ENCODE peak calls at places on chromosomes 11 and 22, in seven cellular contexts. W, O, P, V, M, Z and F are unnamed samples. For H3K4me1, the result is how much of the 10 kb centered on the place peaks cover.

GRCh38 chr11:103542851-103543250 is 433.6 kb downstream of the DYNC2H1 start:
- DNase-seq in W (no peak), O (no peak), P (no peak), V (no peak), M (no peak), Z (no peak), F (no peak)

GRCh38 chr22:37317698-37318210 is 35.4 kb downstream of the CYTH4 start:
- DNase-seq in W (no peak), O (no peak), P (no peak), V (no peak), M (no peak), Z (no peak), F (no peak)

GRCh38 chr11:57249384-57250319 is 12.6 kb upstream of the APLNR start:
- DNase-seq in W (peak), O (peak), P (peak), V (peak), M (peak), Z (no peak), F (peak)

GRCh38 chr11:61551630-61552029 is 29.2 kb downstream of the SYT7 start:
- DNase-seq in W (peak), O (no peak), P (no peak), V (peak), M (no peak), Z (no peak), F (peak)

GRCh38 chr11:109894242-109894641 is 198.9 kb upstream of the ZC3H12C start:
- DNase-seq in W (no peak), O (no peak), P (no peak), V (no peak), M (no peak), Z (no peak), F (no peak)

GRCh38 chr11:72782081-72782920 is 11.5 kb downstream of the STARD10 start:
- DNase-seq in W (no peak), O (no peak), P (peak), V (no peak), M (no peak), Z (peak), F (no peak)

GRCh38 chr22:20966883-20967696 is at the start of gene AIFM3:
- DNase-seq in W (no peak), O (no peak), P (no peak), V (no peak), M (no peak), Z (no peak), F (no peak)

GRCh38 chr22:38494498-38494897 is 11.6 kb downstream of the DDX17 start:
- DNase-seq in W (peak), O (no peak), P (no peak), V (peak), M (no peak), Z (no peak), F (no peak)

GRCh38 chr11:6604081-6604626 is 580 bp downstream of the ILK start:
- DNase-seq in W (peak), O (peak), P (peak), V (peak), M (peak), Z (peak), F (no peak)

GRCh38 chr22:31122532-31123291 is at the start of gene INPP5J:
- DNase-seq in W (peak), O (no peak), P (peak), V (peak), M (no peak), Z (peak), F (peak)

GRCh38 chr11:118401880-118402590 is 629 bp downstream of the ATP5MG start:
- DNase-seq in W (peak), O (no peak), P (peak), V (peak), M (no peak), Z (no peak), F (no peak)

GRCh38 chr11:95829580-95830259 is 39.4 kb downstream of the CEP57 start:
- DNase-seq in W (no peak), O (no peak), P (no peak), V (peak), M (no peak), Z (no peak), F (no peak)

GRCh38 chr11:24421766-24422165 is 75.1 kb upstream of the LUZP2 start:
- DNase-seq in W (no peak), O (no peak), P (no peak), V (peak), M (no peak), Z (no peak), F (no peak)

GRCh38 chr11:17478064-17478463 is 1.4 kb upstream of the ABCC8 start:
- DNase-seq in W (no peak), O (no peak), P (no peak), V (no peak), M (no peak), Z (no peak), F (no peak)

GRCh38 chr22:44622147-44622427 is 79.9 kb upstream of the PRR5 start:
- DNase-seq in W (no peak), O (no peak), P (no peak), V (no peak), M (no peak), Z (peak), F (no peak)

GRCh38 chr22:48503876-48504275 is 1323.8 kb downstream of the BRD1 start:
- DNase-seq in W (no peak), O (no peak), P (no peak), V (no peak), M (no peak), Z (no peak), F (peak)

GRCh38 chr11:58772719-58773285 is 41.1 kb upstream of the GLYAT start:
- DNase-seq in W (no peak), O (no peak), P (no peak), V (no peak), M (no peak), Z (no peak), F (no peak)

GRCh38 chr11:112269139-112269538 is 8.5 kb upstream of the PLET1 start:
- DNase-seq in W (no peak), O (no peak), P (no peak), V (no peak), M (no peak), Z (no peak), F (no peak)

GRCh38 chr11:68710445-68710844 is 26.1 kb downstream of the GAL start:
- DNase-seq in W (no peak), O (no peak), P (no peak), V (no peak), M (no peak), Z (no peak), F (no peak)

GRCh38 chr11:81570669-81571068 is 1163.0 kb downstream of the FAM181B start:
- DNase-seq in W (no peak), O (no peak), P (no peak), V (no peak), M (no peak), Z (no peak), F (no peak)

GRCh38 chr11:116086426-116086825 is 582.2 kb upstream of the CADM1 start:
- DNase-seq in W (no peak), O (no peak), P (peak), V (no peak), M (no peak), Z (no peak), F (no peak)

GRCh38 chr11:113114452-113115027 is 153.3 kb downstream of the NCAM1 start:
- DNase-seq in W (peak), O (peak), P (peak), V (peak), M (no peak), Z (peak), F (peak)

GRCh38 chr22:24521791-24522245 is 26.7 kb downstream of the UPB1 start:
- DNase-seq in W (peak), O (no peak), P (peak), V (peak), M (no peak), Z (peak), F (no peak)

GRCh38 chr11:125892994-125893393 is 5.5 kb downstream of the HYLS1 start:
- DNase-seq in W (no peak), O (no peak), P (peak), V (no peak), M (no peak), Z (no peak), F (no peak)

GRCh38 chr22:23305321-23305910 is 125.1 kb downstream of the BCR start:
- DNase-seq in W (peak), O (peak), P (no peak), V (peak), M (no peak), Z (no peak), F (peak)

GRCh38 chr22:43239956-43240355 is 53.0 kb upstream of the TTLL12 start:
- DNase-seq in W (no peak), O (no peak), P (no peak), V (no peak), M (no peak), Z (no peak), F (no peak)

GRCh38 chr22:44438481-44439131 is 59.4 kb downstream of the RTL6 start:
- DNase-seq in W (no peak), O (no peak), P (no peak), V (no peak), M (no peak), Z (no peak), F (no peak)

DNA sequence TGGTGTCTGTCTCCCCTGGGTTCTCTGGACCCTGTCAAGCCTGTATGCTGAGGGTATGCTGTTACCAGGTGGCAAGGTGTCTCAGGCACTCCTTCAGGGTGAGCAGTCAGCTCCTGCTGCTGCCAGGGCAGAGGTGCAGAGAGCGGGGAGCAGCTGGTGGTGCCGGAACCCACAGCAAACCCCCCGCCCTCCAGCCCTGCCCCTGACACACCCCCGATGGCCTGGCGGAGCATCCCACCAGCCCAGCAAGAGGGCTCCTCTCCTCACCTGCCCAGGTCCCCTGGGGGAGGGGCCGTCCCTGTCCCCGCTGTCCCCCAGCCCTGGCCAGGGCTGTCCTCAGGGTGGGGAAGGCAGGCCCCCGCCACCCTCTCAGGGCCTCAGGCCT is 12.0 kb upstream of the PIM3 start:
- DNase-seq in W (no peak), O (no peak), P (no peak), V (no peak), M (no peak), Z (no peak), F (no peak)
- H3K27ac ChIP-seq in W (no peak), O (no peak), P (peak), V (no peak), M (peak), Z (no peak), F (no peak)

DNA sequence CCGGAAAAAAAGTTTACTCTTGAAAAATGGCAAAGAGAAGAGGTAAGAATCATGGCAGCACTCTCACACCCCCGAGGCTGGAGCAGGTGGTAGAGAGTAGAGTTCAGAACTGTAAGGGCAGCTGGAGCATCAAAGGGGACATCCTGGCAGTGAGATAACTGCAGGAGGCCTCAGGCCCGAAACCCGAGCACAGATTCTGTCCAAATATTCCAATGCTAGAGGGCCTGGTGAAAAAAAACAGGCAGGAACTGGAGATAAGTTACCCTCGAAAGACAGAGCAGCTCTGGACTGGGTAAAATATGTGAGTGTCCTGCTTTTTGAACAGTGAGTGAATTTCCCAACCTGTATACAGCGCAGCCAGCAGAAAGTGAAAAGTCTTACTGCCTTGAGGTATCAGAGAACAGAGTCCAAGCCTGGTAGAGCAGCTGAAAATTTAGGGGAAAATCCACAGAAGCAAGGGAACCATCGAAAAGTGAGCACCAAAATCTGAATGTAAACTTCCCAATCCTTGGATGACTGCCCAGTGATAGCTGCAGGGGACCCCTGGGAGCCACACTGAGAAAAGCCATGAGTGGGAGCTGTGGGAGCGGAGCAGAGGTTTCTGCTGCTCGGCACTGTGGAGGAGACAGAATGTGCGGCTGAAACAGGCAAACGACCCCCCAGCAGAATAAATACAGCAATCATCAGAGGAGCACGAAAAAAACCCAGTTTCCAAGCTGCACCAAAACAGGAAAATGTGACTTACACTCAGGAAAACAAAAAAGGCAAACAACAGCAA is 50.7 kb downstream of the WNT11 start:
- DNase-seq in W (no peak), O (no peak), P (no peak), V (no peak), M (no peak), Z (no peak), F (no peak)
- H3K4me1 ChIP-seq in W (under half), O (under half), P (under half), V (under half), M (under half), Z (under half), F (under half)

DNA sequence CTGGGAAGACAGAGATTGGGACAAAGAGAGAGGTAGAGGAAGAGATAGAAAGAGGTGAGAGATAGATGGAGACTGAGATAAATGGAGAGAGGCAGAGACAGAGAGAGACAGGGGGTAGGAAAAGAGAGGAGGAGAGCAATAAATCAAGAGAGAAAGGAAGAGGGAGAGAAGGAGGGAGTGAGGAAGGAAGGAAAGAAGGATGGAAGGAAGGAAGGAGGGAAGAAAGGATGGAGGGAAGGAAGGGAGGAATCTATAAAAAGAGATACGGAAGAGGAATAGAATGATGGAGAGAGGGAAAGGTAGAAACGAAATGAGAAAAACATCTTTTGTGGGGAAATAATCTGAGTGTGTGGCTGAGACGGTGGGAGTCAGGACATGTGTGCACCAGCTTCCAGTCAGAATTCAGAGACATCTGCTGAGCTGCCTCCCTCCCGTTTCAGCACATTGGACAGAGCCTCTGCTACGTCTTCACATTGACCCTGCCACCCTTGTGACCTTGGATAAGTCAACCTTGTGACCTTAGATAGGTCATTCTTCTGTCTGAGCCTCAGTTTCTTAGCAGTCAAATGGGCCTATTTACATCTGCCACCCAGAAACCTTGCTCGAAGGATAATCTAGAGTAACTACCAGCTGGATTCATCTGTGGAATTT is 417.8 kb downstream of the MIAT start:
- DNase-seq in W (no peak), O (no peak), P (no peak), V (no peak), M (no peak), Z (peak), F (no peak)
- H3K27ac ChIP-seq in W (no peak), O (peak), P (no peak), V (no peak), M (no peak), Z (no peak), F (no peak)

GRCh38 chr22:50136431-50137047 is 34.0 kb upstream of the PANX2 start:
- DNase-seq in W (peak), O (no peak), P (no peak), V (no peak), M (no peak), Z (no peak), F (peak)

GRCh38 chr22:50139843-50140415 is 30.6 kb upstream of the PANX2 start:
- DNase-seq in W (no peak), O (no peak), P (peak), V (no peak), M (no peak), Z (no peak), F (no peak)

GRCh38 chr22:50138988-50139387 is 31.5 kb upstream of the PANX2 start:
- DNase-seq in W (no peak), O (no peak), P (no peak), V (no peak), M (no peak), Z (no peak), F (no peak)

GRCh38 chr22:50140615-50141014 is 29.9 kb upstream of the PANX2 start:
- DNase-seq in W (peak), O (no peak), P (peak), V (no peak), M (no peak), Z (no peak), F (no peak)

GRCh38 chr22:50138036-50138435 is 32.5 kb upstream of the PANX2 start:
- DNase-seq in W (no peak), O (no peak), P (no peak), V (no peak), M (no peak), Z (no peak), F (no peak)
- H3K4me1 ChIP-seq in W (under half), O (under half), P (under half), V (under half), M (under half), Z (under half), F (under half)

DNA sequence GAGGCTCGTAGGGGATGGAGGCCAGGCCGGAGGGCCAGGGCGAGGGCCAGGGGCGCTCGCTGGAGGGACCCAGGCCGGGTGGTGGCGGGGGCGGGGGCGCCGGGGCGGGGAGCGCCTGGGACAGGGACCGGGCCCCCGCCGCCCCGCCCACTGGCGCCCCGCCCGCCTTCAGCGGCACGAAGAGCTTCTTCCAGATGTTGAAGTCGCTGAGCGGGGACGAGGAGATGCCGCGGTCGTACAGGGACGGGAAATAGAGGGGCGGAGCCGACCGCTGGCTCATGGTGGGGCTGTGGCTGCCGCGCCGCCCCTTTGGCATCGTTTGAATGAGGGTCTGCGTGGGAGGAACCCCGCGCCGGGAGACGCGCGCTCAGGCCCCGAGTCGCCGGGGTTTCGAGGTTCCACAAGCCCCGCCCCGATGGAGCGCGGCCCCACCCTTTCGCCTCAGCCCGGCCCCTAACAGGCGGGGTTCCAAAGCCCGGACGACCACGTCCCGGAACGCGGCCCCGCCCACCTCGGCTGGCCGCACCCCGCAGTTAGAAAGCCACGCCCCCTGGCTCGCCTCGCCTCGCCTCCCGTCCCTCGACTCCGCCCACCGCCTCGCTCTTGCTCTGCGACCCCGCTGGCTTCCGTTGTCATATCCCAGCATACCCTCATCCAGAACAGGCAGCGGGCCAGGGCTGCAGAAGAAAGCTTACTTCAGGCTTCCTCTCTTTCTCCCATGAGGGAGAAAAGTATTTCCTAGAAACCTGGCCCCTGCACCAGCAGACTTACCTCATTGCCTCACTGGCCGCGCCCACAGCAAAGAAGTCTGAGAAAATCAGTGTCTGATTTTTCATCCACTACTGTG is at the start of gene C11orf91:
- DNase-seq in W (peak), O (peak), P (peak), V (peak), M (peak), Z (peak), F (peak)
- H3K27ac ChIP-seq in W (peak), O (peak), P (peak), V (peak), M (peak), Z (no peak), F (peak)

GRCh38 chr11:71452354-71453020 is 516 bp upstream of the NADSYN1 start:
- DNase-seq in W (peak), O (peak), P (peak), V (peak), M (no peak), Z (peak), F (peak)

GRCh38 chr11:71453911-71454304 is 905 bp downstream of the NADSYN1 start:
- DNase-seq in W (no peak), O (no peak), P (peak), V (no peak), M (no peak), Z (no peak), F (no peak)

GRCh38 chr11:71453021-71453910 is at the start of gene NADSYN1:
- DNase-seq in W (peak), O (peak), P (peak), V (peak), M (peak), Z (peak), F (peak)

GRCh38 chr11:71456294-71456693 is 3.3 kb downstream of the NADSYN1 start:
- DNase-seq in W (no peak), O (no peak), P (no peak), V (no peak), M (no peak), Z (no peak), F (no peak)

DNA sequence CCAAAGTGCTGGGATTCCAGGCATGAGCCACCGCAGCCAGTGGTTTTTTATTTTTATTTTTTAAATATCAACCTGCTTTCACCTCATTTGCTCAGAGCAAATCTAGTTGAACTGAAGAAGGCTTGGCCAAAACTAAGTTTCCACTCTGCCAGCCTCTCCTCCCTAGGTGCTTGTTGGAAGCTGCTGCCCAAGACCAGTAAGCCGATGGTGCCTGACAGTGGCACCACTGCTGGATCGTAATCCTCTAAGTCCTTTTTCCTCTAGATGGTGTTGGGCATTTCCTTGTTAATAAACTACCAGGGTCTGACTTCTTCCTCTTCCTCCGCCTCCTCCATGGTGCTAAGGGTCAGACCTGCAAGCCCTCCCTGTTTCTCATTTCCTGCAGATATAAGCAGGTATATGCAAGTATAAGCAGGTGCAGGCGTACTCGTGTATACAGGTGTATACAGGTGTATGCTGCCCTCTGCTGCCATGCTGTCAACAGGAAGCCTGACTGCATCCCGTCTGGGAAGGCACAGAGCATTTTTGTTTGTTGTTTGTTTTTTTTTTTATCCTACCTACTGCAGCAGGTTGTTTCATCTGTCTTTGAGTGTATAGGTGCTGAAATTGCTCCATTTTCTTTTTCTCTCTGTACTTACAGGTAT is 1.6 kb downstream of the NADSYN1 start:
- DNase-seq in W (no peak), O (no peak), P (peak), V (no peak), M (no peak), Z (no peak), F (no peak)
- H3K4me1 ChIP-seq in W (under half), O (under half), P (under half), V (under half), M (under half), Z (under half), F (under half)

GRCh38 chr11:114137054-114137453 is 77.5 kb downstream of the ZBTB16 start:
- DNase-seq in W (no peak), O (no peak), P (peak), V (no peak), M (no peak), Z (no peak), F (no peak)
- H3K27ac ChIP-seq in W (no peak), O (peak), P (peak), V (no peak), M (no peak), Z (no peak), F (peak)